ENCODE peak calls at places on chromosomes 2 and 18, in six cellular contexts. D, Q, V, E, L and K are unnamed samples.

GRCh38 chr18:34039194-34039593 is 185.5 kb downstream of the NOL4 start:
- DNase-seq in D (no peak), Q (no peak), V (no peak), E (no peak), L (no peak), K (no peak)

GRCh38 chr2:176066645-176067586 is 16.8 kb downstream of the EVX2 start:
- DNase-seq in D (no peak), Q (no peak), V (no peak), E (no peak), L (no peak), K (no peak)

GRCh38 chr2:199460101-199460671 is 2.4 kb upstream of the SATB2 start:
- DNase-seq in D (no peak), Q (no peak), V (no peak), E (no peak), L (no peak), K (no peak)

GRCh38 chr2:1053781-1054180 is 103.1 kb downstream of the SNTG2 start:
- DNase-seq in D (no peak), Q (no peak), V (no peak), E (no peak), L (no peak), K (no peak)

GRCh38 chr2:238509903-238510302 is 83.2 kb downstream of the ASB1 start:
- DNase-seq in D (no peak), Q (no peak), V (no peak), E (no peak), L (no peak), K (no peak)

GRCh38 chr18:34506198-34506597 is 203.9 kb upstream of the DTNA start:
- DNase-seq in D (no peak), Q (no peak), V (no peak), E (no peak), L (no peak), K (no peak)

GRCh38 chr2:162838141-162838500 is 446 bp downstream of the KCNH7 start:
- DNase-seq in D (no peak), Q (no peak), V (no peak), E (no peak), L (no peak), K (no peak)

GRCh38 chr2:63788070-63788469 is 53.6 kb upstream of the UGP2 start:
- DNase-seq in D (no peak), Q (no peak), V (no peak), E (no peak), L (no peak), K (no peak)

GRCh38 chr18:67665266-67665665 is 148.7 kb upstream of the DSEL start:
- DNase-seq in D (no peak), Q (no peak), V (no peak), E (no peak), L (no peak), K (no peak)

GRCh38 chr2:168552450-168552856 is 96.4 kb downstream of the CERS6 start:
- DNase-seq in D (no peak), Q (no peak), V (no peak), E (no peak), L (peak; percentile 8), K (no peak)

GRCh38 chr2:135775420-135775819 is 33.8 kb downstream of the UBXN4 start:
- DNase-seq in D (no peak), Q (no peak), V (no peak), E (no peak), L (no peak), K (no peak)

GRCh38 chr18:61085751-61086150 is 247.5 kb upstream of the CDH20 start:
- DNase-seq in D (no peak), Q (no peak), V (no peak), E (no peak), L (no peak), K (no peak)

GRCh38 chr18:9130806-9131205 is 5.8 kb upstream of the ANKRD12 start:
- DNase-seq in D (no peak), Q (no peak), V (no peak), E (no peak), L (no peak), K (no peak)

GRCh38 chr2:218456849-218457248 is 37.9 kb downstream of the VIL1 start:
- DNase-seq in D (no peak), Q (no peak), V (no peak), E (no peak), L (no peak), K (no peak)

GRCh38 chr18:55100817-55101457 is 141.7 kb upstream of the CCDC68 start:
- DNase-seq in D (no peak), Q (no peak), V (no peak), E (peak; percentile 39), L (no peak), K (no peak)

GRCh38 chr2:239695106-239695727 is 294.4 kb upstream of the HDAC4 start:
- DNase-seq in D (no peak), Q (no peak), V (peak; percentile 31), E (no peak), L (no peak), K (no peak)

GRCh38 chr18:48161201-48161910 is 230.9 kb upstream of the SMAD2 start:
- DNase-seq in D (peak; percentile 54), Q (peak; percentile 62), V (peak; percentile 89), E (peak; percentile 61), L (peak; percentile 59), K (peak; percentile 89)

GRCh38 chr2:154713605-154714004 is 15.1 kb downstream of the KCNJ3 start:
- DNase-seq in D (no peak), Q (no peak), V (no peak), E (peak; percentile 67), L (no peak), K (no peak)

GRCh38 chr2:44833123-44834069 is 108.1 kb upstream of the SIX3 start:
- DNase-seq in D (no peak), Q (no peak), V (no peak), E (no peak), L (no peak), K (no peak)

GRCh38 chr18:10062292-10062940 is 148.6 kb downstream of the VAPA start:
- DNase-seq in D (no peak), Q (no peak), V (no peak), E (no peak), L (no peak), K (no peak)

GRCh38 chr2:46349115-46349547 is 51.9 kb downstream of the EPAS1 start:
- DNase-seq in D (no peak), Q (no peak), V (no peak), E (no peak), L (no peak), K (no peak)

GRCh38 chr2:11925295-11925694 is 178.9 kb downstream of the LPIN1 start:
- DNase-seq in D (no peak), Q (no peak), V (no peak), E (no peak), L (no peak), K (no peak)

GRCh38 chr2:120825370-120826259 is 89.9 kb downstream of the GLI2 start:
- DNase-seq in D (no peak), Q (no peak), V (no peak), E (no peak), L (no peak), K (no peak)

GRCh38 chr2:37652199-37652640 is 19.2 kb downstream of the CDC42EP3 start:
- DNase-seq in D (no peak), Q (peak; percentile 32), V (no peak), E (no peak), L (no peak), K (no peak)

GRCh38 chr18:79599503-79599931 is 80.1 kb upstream of the CTDP1 start:
- DNase-seq in D (no peak), Q (no peak), V (no peak), E (no peak), L (no peak), K (no peak)

GRCh38 chr18:46320928-46321855 is 217.0 kb downstream of the HAUS1 start:
- DNase-seq in D (no peak), Q (no peak), V (no peak), E (no peak), L (no peak), K (no peak)

GRCh38 chr2:202762546-202762945 is 109.0 kb downstream of the ICA1L start:
- DNase-seq in D (no peak), Q (no peak), V (no peak), E (no peak), L (no peak), K (peak; percentile 77)

GRCh38 chr18:3612315-3612714 is 162.3 kb downstream of the TGIF1 start:
- DNase-seq in D (no peak), Q (no peak), V (no peak), E (no peak), L (peak; percentile 68), K (no peak)